ENCODE peak calls at places on chromosome 13, in five cellular contexts. T, B, A, R and N are unnamed samples.

GRCh38 chr13:42753697-42754096 is 27.7 kb upstream of the FAM216B start:
- DNase-seq in T (no peak), B (no peak), A (no peak), R (no peak), N (no peak)

GRCh38 chr13:98429081-98429480 is 147.8 kb downstream of the STK24 start:
- DNase-seq in T (no peak), B (no peak), A (no peak), R (no peak), N (no peak)

GRCh38 chr13:40982772-40983171 is 36.3 kb downstream of the ELF1 start:
- DNase-seq in T (no peak), B (peak), A (peak), R (no peak), N (no peak)

GRCh38 chr13:67844544-67844943 is 614.4 kb upstream of the PCDH9 start:
- DNase-seq in T (no peak), B (no peak), A (no peak), R (no peak), N (no peak)

GRCh38 chr13:113069861-113070805 is 35.5 kb upstream of the F7 start:
- DNase-seq in T (no peak), B (no peak), A (no peak), R (no peak), N (no peak)

GRCh38 chr13:79662882-79663281 is 181.9 kb downstream of the NDFIP2 start:
- DNase-seq in T (no peak), B (no peak), A (no peak), R (no peak), N (no peak)

GRCh38 chr13:99656092-99656745 is 154.9 kb downstream of the TM9SF2 start:
- DNase-seq in T (peak), B (peak), A (peak), R (peak), N (peak)

GRCh38 chr13:94431569-94431968 is 47.9 kb downstream of the DCT start:
- DNase-seq in T (no peak), B (no peak), A (no peak), R (no peak), N (no peak)

GRCh38 chr13:73174521-73175010 is 115.8 kb downstream of the KLF5 start:
- DNase-seq in T (no peak), B (no peak), A (no peak), R (no peak), N (no peak)

GRCh38 chr13:109764474-109765292 is 21.7 kb downstream of the IRS2 start:
- DNase-seq in T (no peak), B (no peak), A (no peak), R (no peak), N (no peak)

GRCh38 chr13:42545842-42546241 is 28.1 kb upstream of the TNFSF11 start:
- DNase-seq in T (no peak), B (no peak), A (no peak), R (no peak), N (no peak)

GRCh38 chr13:109782066-109782822 is 4.1 kb downstream of the IRS2 start:
- DNase-seq in T (no peak), B (no peak), A (no peak), R (no peak), N (no peak)

GRCh38 chr13:54449922-54450321 is 1421.3 kb downstream of the OLFM4 start:
- DNase-seq in T (no peak), B (peak), A (no peak), R (no peak), N (no peak)

GRCh38 chr13:102774210-102774560 is 599 bp upstream of the TEX30 start:
- DNase-seq in T (no peak), B (no peak), A (no peak), R (no peak), N (no peak)

GRCh38 chr13:38213307-38213706 is 136.3 kb upstream of the UFM1 start:
- DNase-seq in T (no peak), B (no peak), A (no peak), R (no peak), N (no peak)

GRCh38 chr13:39982745-39983144 is 327.3 kb downstream of the COG6 start:
- DNase-seq in T (no peak), B (no peak), A (no peak), R (no peak), N (no peak)